ENCODE peak calls at places on chromosomes 16 and 17, in nine cellular contexts. K, L, M, Z, F, A, X, O and T are unnamed samples.

GRCh38 chr16:78900039-78900811 is 700.3 kb downstream of the MAF start:
- DNase-seq in O (no peak), L (no peak), M (no peak), Z (no peak), X (no peak), F (no peak), K (no peak), A (no peak), T (no peak)

GRCh38 chr16:49462989-49463371 is 89.4 kb downstream of the C16orf78 start:
- DNase-seq in A (no peak), F (no peak), X (no peak), L (no peak), K (no peak), Z (no peak), O (peak; percentile 25), M (no peak), T (no peak)

GRCh38 chr17:5329784-5330557 is 47.9 kb downstream of the RABEP1 start:
- DNase-seq in Z (no peak), F (no peak), M (no peak), L (no peak), K (no peak), X (no peak), A (no peak), O (peak; percentile 3), T (no peak)

GRCh38 chr17:78197147-78197830 is 10.1 kb downstream of the AFMID start:
- DNase-seq in A (peak; percentile 35), X (no peak), O (no peak), L (no peak), Z (no peak), F (no peak), K (no peak), M (no peak), T (no peak)

GRCh38 chr16:46916980-46917379 is 32.8 kb downstream of the GPT2 start:
- DNase-seq in X (no peak), M (no peak), O (no peak), F (no peak), L (no peak), Z (no peak), A (no peak), K (no peak), T (no peak)

GRCh38 chr17:19686400-19687090 is 29.8 kb downstream of the SLC47A2 start:
- DNase-seq in A (no peak), K (no peak), L (no peak), M (no peak), X (no peak), Z (no peak), O (no peak), F (no peak), T (no peak)

GRCh38 chr17:56064506-56064905 is 88.8 kb upstream of the ANKFN1 start:
- DNase-seq in O (no peak), X (no peak), A (no peak), F (no peak), K (peak; percentile 35), L (no peak), Z (no peak), M (no peak), T (no peak)

GRCh38 chr17:35568561-35568960 is 7.9 kb upstream of the SLFN14 start:
- DNase-seq in F (peak; percentile 56), Z (no peak), M (no peak), O (no peak), K (peak; percentile 42), X (peak; percentile 64), A (no peak), L (peak; percentile 60), T (peak; percentile 47)

GRCh38 chr16:30691907-30692306 is 7.1 kb upstream of the SRCAP start:
- DNase-seq in L (no peak), F (no peak), A (no peak), O (no peak), X (no peak), Z (no peak), M (no peak), K (peak; percentile 45), T (no peak)

GRCh38 chr17:81458628-81459027 is 54.0 kb downstream of the ACTG1 start:
- DNase-seq in X (no peak), K (no peak), Z (no peak), M (no peak), A (no peak), F (no peak), O (no peak), L (no peak), T (no peak)

GRCh38 chr17:721540-721937 is 6.9 kb upstream of the VPS53 start:
- DNase-seq in L (peak; percentile 61), O (no peak), F (no peak), M (no peak), Z (no peak), X (no peak), K (no peak), A (no peak), T (no peak)

GRCh38 chr17:43769426-43769825 is 9.4 kb downstream of the DUSP3 start:
- DNase-seq in F (no peak), Z (no peak), X (no peak), K (no peak), L (no peak), A (no peak), O (no peak), M (no peak), T (no peak)

GRCh38 chr16:65384441-65384840 is 262.6 kb upstream of the CDH11 start:
- DNase-seq in Z (no peak), A (no peak), O (no peak), K (no peak), X (no peak), F (peak; percentile 7), L (no peak), M (no peak), T (peak; percentile 5)

GRCh38 chr16:84278968-84279367 is 15.7 kb upstream of the WFDC1 start:
- DNase-seq in Z (no peak), A (peak; percentile 47), K (peak; percentile 58), L (peak; percentile 31), F (no peak), M (no peak), X (no peak), O (no peak), T (no peak)

GRCh38 chr16:9845661-9846361 is 336.4 kb downstream of the GRIN2A start:
- DNase-seq in L (no peak), M (no peak), O (no peak), X (peak; percentile 77), F (no peak), K (no peak), A (no peak), Z (no peak), T (no peak)

GRCh38 chr16:83633285-83633684 is 174.5 kb upstream of the HSBP1 start:
- DNase-seq in O (no peak), Z (no peak), A (no peak), M (no peak), F (no peak), X (no peak), K (no peak), L (no peak), T (no peak)

GRCh38 chr16:10979717-10980601 is 35.6 kb downstream of the CLEC16A start:
- DNase-seq in X (no peak), K (peak; percentile 48), A (peak; percentile 35), F (peak; percentile 84), Z (no peak), L (peak; percentile 69), M (peak; percentile 78), O (no peak), T (no peak)

GRCh38 chr16:57592591-57593003 is 35.8 kb upstream of the ADGRG1 start:
- DNase-seq in O (peak; percentile 72), F (no peak), A (no peak), K (no peak), X (no peak), M (no peak), L (no peak), Z (no peak), T (no peak)

GRCh38 chr16:67269766-67270165 is 9.6 kb upstream of the PLEKHG4 start:
- DNase-seq in A (no peak), M (no peak), X (no peak), O (no peak), K (peak; percentile 60), F (peak; percentile 42), L (no peak), Z (no peak), T (peak; percentile 73)

GRCh38 chr17:40956401-40957254 is 10.1 kb downstream of the KRT39 start:
- DNase-seq in K (no peak), Z (no peak), A (no peak), L (peak; percentile 90), O (no peak), F (peak; percentile 5), M (no peak), X (peak; percentile 85), T (no peak)

GRCh38 chr17:64982139-64982802 is 63.0 kb upstream of the LRRC37A3 start:
- DNase-seq in A (no peak), Z (no peak), X (peak; percentile 37), L (no peak), K (no peak), M (no peak), F (no peak), O (no peak), T (no peak)

GRCh38 chr17:77186141-77186604 is 45.4 kb downstream of the SEC14L1 start:
- DNase-seq in L (no peak), M (no peak), A (no peak), Z (no peak), O (peak; percentile 13), X (no peak), F (no peak), K (no peak), T (no peak)

GRCh38 chr16:29977063-29977462 is 3.4 kb downstream of the TAOK2 start:
- DNase-seq in L (no peak), O (no peak), A (no peak), F (no peak), X (no peak), K (no peak), Z (no peak), M (no peak), T (peak; percentile 74)

GRCh38 chr16:56275801-56276200 is 84.5 kb downstream of the GNAO1 start:
- DNase-seq in Z (no peak), M (no peak), X (no peak), F (no peak), O (no peak), A (no peak), L (no peak), K (no peak), T (no peak)

GRCh38 chr17:28513476-28513875 is 7.3 kb downstream of the FOXN1 start:
- DNase-seq in Z (no peak), O (no peak), M (no peak), X (no peak), A (no peak), F (no peak), L (no peak), K (no peak), T (no peak)

GRCh38 chr17:72139213-72139612 is 18.4 kb downstream of the SOX9 start:
- DNase-seq in F (no peak), X (peak; percentile 60), A (no peak), Z (no peak), M (no peak), O (no peak), K (no peak), L (no peak), T (no peak)

GRCh38 chr17:6478486-6478885 is 34.2 kb downstream of the PIMREG start:
- DNase-seq in L (no peak), Z (no peak), M (no peak), A (no peak), F (no peak), X (no peak), K (no peak), O (no peak), T (no peak)

GRCh38 chr16:3467182-3467581 is 23.7 kb downstream of the NAA60 start:
- DNase-seq in A (no peak), L (no peak), O (no peak), M (no peak), F (no peak), Z (no peak), X (no peak), K (no peak), T (no peak)

GRCh38 chr16:1553976-1554825 is 20.7 kb downstream of the TMEM204 start:
- DNase-seq in L (no peak), M (peak; percentile 63), Z (no peak), K (no peak), A (no peak), F (no peak), X (no peak), O (no peak), T (no peak)

GRCh38 chr17:80786470-80786869 is 205.2 kb upstream of the CHMP6 start:
- DNase-seq in X (peak; percentile 91), A (no peak), K (no peak), Z (no peak), M (no peak), L (no peak), F (no peak), O (no peak), T (no peak)

GRCh38 chr16:81804134-81804610 is 25.1 kb downstream of the PLCG2 start:
- DNase-seq in M (no peak), L (no peak), F (no peak), Z (no peak), A (no peak), X (no peak), K (no peak), O (no peak), T (no peak)